ENCODE peak calls at places on chromosomes 7 and 10, in seven cellular contexts. K, C, L, U, F, P and A are unnamed samples.

GRCh38 chr7:105799006-105799405 is 77.4 kb downstream of the ATXN7L1 start:
- DNase-seq in K (no peak), U (no peak), P (no peak), F (no peak), L (no peak), C (no peak), A (no peak)

GRCh38 chr10:71029411-71029881 is 141.1 kb upstream of the PCBD1 start:
- DNase-seq in U (no peak), P (no peak), F (no peak), L (peak; percentile 33), C (no peak), K (no peak), A (no peak)

GRCh38 chr7:114825423-114825951 is 96.4 kb upstream of the MDFIC start:
- DNase-seq in F (no peak), C (no peak), U (no peak), L (no peak), P (no peak), K (peak; percentile 51), A (no peak)

GRCh38 chr10:2106641-2107040 is 369.3 kb upstream of the ADARB2 start:
- DNase-seq in L (no peak), C (no peak), K (no peak), U (no peak), F (no peak), P (no peak), A (no peak)

GRCh38 chr7:114540291-114540690 is 125.7 kb downstream of the FOXP2 start:
- DNase-seq in K (no peak), U (no peak), P (peak; percentile 10), L (no peak), F (no peak), C (no peak), A (no peak)

GRCh38 chr10:103480521-103480920 is 1.5 kb upstream of the CALHM3 start:
- DNase-seq in P (peak; percentile 83), F (no peak), K (no peak), C (no peak), L (no peak), U (no peak), A (no peak)

GRCh38 chr10:93363891-93364648 is 118.1 kb downstream of the MYOF start:
- DNase-seq in U (peak; percentile 50), C (no peak), L (peak; percentile 85), F (peak; percentile 8), P (no peak), K (no peak), A (no peak)

GRCh38 chr7:30032310-30033125 is 4.3 kb downstream of the PLEKHA8 start:
- DNase-seq in U (no peak), K (no peak), F (no peak), P (peak; percentile 90), C (no peak), L (no peak), A (no peak)

GRCh38 chr7:112748381-112748780 is 41.8 kb downstream of the TMEM168 start:
- DNase-seq in K (no peak), P (peak; percentile 6), F (no peak), L (no peak), U (no peak), C (no peak), A (no peak)

GRCh38 chr10:100677290-100677945 is 68.0 kb upstream of the PAX2 start:
- DNase-seq in P (no peak), L (no peak), F (no peak), C (no peak), K (no peak), U (no peak), A (no peak)

GRCh38 chr10:4812041-4812440 is 14.0 kb upstream of the AKR1E2 start:
- DNase-seq in K (no peak), C (no peak), F (no peak), P (peak; percentile 30), L (no peak), U (no peak), A (no peak)

GRCh38 chr7:102096706-102097427 is 189.8 kb upstream of the SH2B2 start:
- DNase-seq in U (no peak), P (no peak), L (peak; percentile 41), K (peak; percentile 33), C (peak; percentile 58), F (no peak), A (no peak)

GRCh38 chr10:104267721-104268690 is 978 bp upstream of the GSTO2 start:
- DNase-seq in C (no peak), L (no peak), K (no peak), U (no peak), F (no peak), P (peak; percentile 50), A (no peak)

GRCh38 chr10:88008866-88009470 is 145.5 kb downstream of the PTEN start:
- DNase-seq in P (no peak), U (no peak), K (no peak), C (no peak), L (no peak), F (no peak), A (no peak)

GRCh38 chr10:103759100-103759781 is 96.1 kb downstream of the SH3PXD2A start:
- DNase-seq in C (peak; percentile 63), P (peak; percentile 87), K (no peak), L (no peak), F (peak; percentile 27), U (no peak), A (no peak)

GRCh38 chr10:112140110-112140755 is 43.3 kb downstream of the GPAM start:
- DNase-seq in L (peak; percentile 74), K (peak; percentile 96), C (peak; percentile 92), P (peak; percentile 86), U (peak; percentile 31), F (peak; percentile 90), A (peak; percentile 53)

GRCh38 chr10:63633677-63634487 is 112.7 kb downstream of the REEP3 start:
- DNase-seq in U (no peak), C (no peak), P (peak; percentile 72), L (no peak), F (no peak), K (no peak), A (no peak)

GRCh38 chr7:42940985-42941847 is 9.0 kb downstream of the MRPL32 start:
- DNase-seq in F (peak; percentile 88), L (peak; percentile 84), U (peak; percentile 78), P (peak; percentile 90), C (peak; percentile 92), K (peak; percentile 92), A (peak; percentile 51)

GRCh38 chr7:146736446-146737190 is 620.0 kb downstream of the CNTNAP2 start:
- DNase-seq in P (peak; percentile 0), K (no peak), L (no peak), F (no peak), C (peak; percentile 6), U (no peak), A (no peak)

GRCh38 chr10:49664006-49664841 is 15.2 kb upstream of the C10orf53 start:
- DNase-seq in C (no peak), U (no peak), L (no peak), K (peak; percentile 29), P (no peak), F (no peak), A (no peak)

GRCh38 chr7:94250124-94250523 is 144.6 kb upstream of the COL1A2 start:
- DNase-seq in L (no peak), F (no peak), C (no peak), K (no peak), U (no peak), P (no peak), A (no peak)

DNA sequence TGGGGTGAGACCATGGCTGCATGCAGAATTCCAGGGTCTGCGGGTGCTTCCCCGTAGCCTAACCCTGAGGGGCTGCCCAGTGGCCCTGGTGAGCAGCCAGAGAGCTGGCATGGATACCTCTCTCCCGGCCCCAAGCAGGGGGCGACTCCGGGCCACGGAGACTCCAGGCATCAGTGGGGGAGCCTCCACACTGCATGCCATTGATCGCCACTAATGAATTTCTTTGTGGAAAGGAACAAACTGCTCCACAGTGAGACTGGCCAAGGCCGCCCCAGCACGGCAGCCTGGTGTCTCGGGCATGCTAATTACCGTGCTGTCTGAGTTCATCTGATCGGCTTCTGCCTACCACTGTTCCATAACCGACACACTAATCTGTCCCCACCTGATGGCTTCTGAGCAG is 184.4 kb downstream of the GRID1 start:
- DNase-seq in P (no peak), C (no peak), F (no peak), U (no peak), K (no peak), L (peak; percentile 33), A (no peak)
- TF ChIP-seq CTCF in P (no peak), C (no peak), F (no peak), U (no peak), K (peak; percentile 11), L (no peak), A (no peak)

GRCh38 chr10:26550774-26551526 is 112.8 kb downstream of the APBB1IP start:
- DNase-seq in K (peak; percentile 47), P (no peak), C (no peak), L (no peak), F (no peak), U (no peak), A (no peak)
- TF ChIP-seq CTCF in K (peak; percentile 54), P (no peak), C (no peak), L (no peak), F (no peak), U (no peak), A (no peak)

GRCh38 chr10:23742807-23743206 is 303.9 kb downstream of the OTUD1 start:
- DNase-seq in C (no peak), K (no peak), U (no peak), P (no peak), F (no peak), L (no peak), A (no peak)
- TF ChIP-seq CTCF in C (no peak), K (no peak), U (no peak), P (no peak), F (no peak), L (no peak), A (no peak)

GRCh38 chr7:1922071-1922869 is 252.2 kb downstream of the ELFN1 start:
- DNase-seq in C (no peak), K (no peak), F (no peak), L (no peak), P (peak; percentile 85), U (no peak), A (no peak)

GRCh38 chr7:1924185-1924817 is 254.2 kb downstream of the ELFN1 start:
- DNase-seq in K (no peak), U (no peak), L (no peak), P (no peak), F (no peak), C (no peak), A (no peak)

GRCh38 chr7:1923409-1924053 is 253.5 kb downstream of the ELFN1 start:
- DNase-seq in L (no peak), K (no peak), U (no peak), P (no peak), F (no peak), C (no peak), A (no peak)

GRCh38 chr7:1920886-1921285 is 250.8 kb downstream of the ELFN1 start:
- DNase-seq in C (no peak), L (no peak), K (no peak), P (no peak), F (no peak), U (no peak), A (no peak)

GRCh38 chr7:1922870-1923236 is 252.8 kb downstream of the ELFN1 start:
- DNase-seq in F (no peak), P (peak; percentile 71), U (no peak), K (no peak), L (no peak), C (no peak), A (no peak)
- TF ChIP-seq CTCF in F (no peak), P (peak; percentile 48), U (no peak), K (peak; percentile 10), L (no peak), C (no peak), A (no peak)

GRCh38 chr7:90244909-90245841 is at the start of gene CFAP69:
- DNase-seq in C (peak; percentile 94), L (peak; percentile 95), U (peak; percentile 89), K (peak; percentile 100), P (peak; percentile 94), F (peak; percentile 98), A (peak; percentile 82)
- TF ChIP-seq CTCF in C (no peak), L (peak; percentile 16), U (no peak), K (peak; percentile 38), P (peak; percentile 9), F (no peak), A (no peak)

GRCh38 chr10:90718185-90718584 is 139.7 kb downstream of the HTR7 start:
- DNase-seq in C (no peak), K (no peak), F (no peak), P (peak; percentile 55), U (no peak), L (no peak), A (no peak)
- TF ChIP-seq CTCF in C (peak; percentile 29), K (peak; percentile 13), F (no peak), P (peak; percentile 23), U (no peak), L (no peak), A (no peak)